ENCODE peak calls at places on chromosomes 3 and 15, in nine cellular contexts. One of them, this sample, is unnamed.
A peak's percentile ranks its signal among the peaks of the same experiment; 100 is the strongest.

GRCh38 chr3:36633060-36633459 is 131.3 kb downstream of the DCLK3 start:
- DNase-seq in mucosa of descending colon: no peak
- DNase-seq in HS-5: no peak
- DNase-seq in sciatic nerve: no peak
- DNase-seq in cardiac muscle cell: no peak
- DNase-seq in Right ventricle myocardium superior: no peak
- DNase-seq in HuH-7: no peak
- DNase-seq in fibroblast of pulmonary artery: no peak
- DNase-seq in psoas muscle: no peak
- DNase-seq in this sample: no peak

GRCh38 chr3:62051506-62051905 is 321.8 kb downstream of the FEZF2 start:
- DNase-seq in mucosa of descending colon: peak; percentile 63
- DNase-seq in HS-5: no peak
- DNase-seq in sciatic nerve: no peak
- DNase-seq in cardiac muscle cell: peak; percentile 42
- DNase-seq in Right ventricle myocardium superior: peak; percentile 39
- DNase-seq in HuH-7: peak; percentile 1
- DNase-seq in fibroblast of pulmonary artery: peak; percentile 40
- DNase-seq in psoas muscle: no peak
- DNase-seq in this sample: no peak

GRCh38 chr15:98952381-98952803 is 55.2 kb downstream of the PGPEP1L start:
- DNase-seq in mucosa of descending colon: no peak
- DNase-seq in HS-5: no peak
- DNase-seq in sciatic nerve: no peak
- DNase-seq in cardiac muscle cell: no peak
- DNase-seq in Right ventricle myocardium superior: no peak
- DNase-seq in HuH-7: no peak
- DNase-seq in fibroblast of pulmonary artery: no peak
- DNase-seq in psoas muscle: no peak
- DNase-seq in this sample: no peak

GRCh38 chr15:28919679-28920655 is 34.2 kb downstream of the APBA2 start:
- DNase-seq in mucosa of descending colon: no peak
- DNase-seq in HS-5: no peak
- DNase-seq in sciatic nerve: no peak
- DNase-seq in cardiac muscle cell: no peak
- DNase-seq in Right ventricle myocardium superior: no peak
- DNase-seq in HuH-7: no peak
- DNase-seq in fibroblast of pulmonary artery: no peak
- DNase-seq in psoas muscle: no peak
- DNase-seq in this sample: peak; percentile 63

GRCh38 chr15:67082007-67082536 is 16.7 kb downstream of the SMAD3 start:
- DNase-seq in mucosa of descending colon: peak; percentile 70
- DNase-seq in HS-5: no peak
- DNase-seq in sciatic nerve: no peak
- DNase-seq in cardiac muscle cell: no peak
- DNase-seq in Right ventricle myocardium superior: no peak
- DNase-seq in HuH-7: peak; percentile 67
- DNase-seq in fibroblast of pulmonary artery: no peak
- DNase-seq in psoas muscle: no peak
- DNase-seq in this sample: no peak

GRCh38 chr15:64337761-64338160 is 18.2 kb downstream of the CSNK1G1 start:
- DNase-seq in mucosa of descending colon: no peak
- DNase-seq in HS-5: no peak
- DNase-seq in sciatic nerve: no peak
- DNase-seq in cardiac muscle cell: no peak
- DNase-seq in Right ventricle myocardium superior: no peak
- DNase-seq in HuH-7: no peak
- DNase-seq in fibroblast of pulmonary artery: peak; percentile 65
- DNase-seq in psoas muscle: no peak
- DNase-seq in this sample: no peak

GRCh38 chr3:115099115-115099884 is 47.8 kb downstream of the ZBTB20 start:
- DNase-seq in mucosa of descending colon: no peak
- DNase-seq in HS-5: no peak
- DNase-seq in sciatic nerve: no peak
- DNase-seq in cardiac muscle cell: peak; percentile 2
- DNase-seq in Right ventricle myocardium superior: no peak
- DNase-seq in HuH-7: no peak
- DNase-seq in fibroblast of pulmonary artery: peak; percentile 10
- DNase-seq in psoas muscle: no peak
- DNase-seq in this sample: no peak

GRCh38 chr15:99086327-99086667 is 18.6 kb upstream of the SYNM start:
- DNase-seq in mucosa of descending colon: no peak
- DNase-seq in HS-5: no peak
- DNase-seq in sciatic nerve: peak; percentile 43
- DNase-seq in cardiac muscle cell: no peak
- DNase-seq in Right ventricle myocardium superior: no peak
- DNase-seq in HuH-7: no peak
- DNase-seq in fibroblast of pulmonary artery: no peak
- DNase-seq in psoas muscle: peak; percentile 53
- DNase-seq in this sample: no peak

GRCh38 chr3:122679085-122679466 is 1.6 kb upstream of the PARP14 start:
- DNase-seq in mucosa of descending colon: peak; percentile 78
- DNase-seq in HS-5: peak; percentile 68
- DNase-seq in sciatic nerve: peak; percentile 90
- DNase-seq in cardiac muscle cell: peak; percentile 83
- DNase-seq in Right ventricle myocardium superior: peak; percentile 83
- DNase-seq in HuH-7: peak; percentile 66
- DNase-seq in fibroblast of pulmonary artery: peak; percentile 84
- DNase-seq in psoas muscle: peak; percentile 82
- DNase-seq in this sample: peak; percentile 91

GRCh38 chr3:15074500-15074899 is 9.4 kb upstream of the MRPS25 start:
- DNase-seq in mucosa of descending colon: no peak
- DNase-seq in HS-5: no peak
- DNase-seq in sciatic nerve: no peak
- DNase-seq in cardiac muscle cell: no peak
- DNase-seq in Right ventricle myocardium superior: no peak
- DNase-seq in HuH-7: no peak
- DNase-seq in fibroblast of pulmonary artery: no peak
- DNase-seq in psoas muscle: no peak
- DNase-seq in this sample: no peak

GRCh38 chr3:23761440-23761896 is 44.3 kb upstream of the UBE2E1 start:
- DNase-seq in mucosa of descending colon: no peak
- DNase-seq in HS-5: no peak
- DNase-seq in sciatic nerve: no peak
- DNase-seq in cardiac muscle cell: peak; percentile 74
- DNase-seq in Right ventricle myocardium superior: no peak
- DNase-seq in HuH-7: peak; percentile 95
- DNase-seq in fibroblast of pulmonary artery: peak; percentile 62
- DNase-seq in psoas muscle: no peak
- DNase-seq in this sample: no peak

GRCh38 chr15:72271895-72272212 is 500 bp downstream of the PARP6 start:
- DNase-seq in mucosa of descending colon: no peak
- DNase-seq in HS-5: peak; percentile 5
- DNase-seq in sciatic nerve: no peak
- DNase-seq in cardiac muscle cell: peak; percentile 21
- DNase-seq in Right ventricle myocardium superior: no peak
- DNase-seq in HuH-7: peak; percentile 44
- DNase-seq in fibroblast of pulmonary artery: peak; percentile 14
- DNase-seq in psoas muscle: no peak
- DNase-seq in this sample: no peak

GRCh38 chr15:68371851-68372250 is 60.1 kb downstream of the ITGA11 start:
- DNase-seq in mucosa of descending colon: no peak
- DNase-seq in HS-5: no peak
- DNase-seq in sciatic nerve: no peak
- DNase-seq in cardiac muscle cell: no peak
- DNase-seq in Right ventricle myocardium superior: no peak
- DNase-seq in HuH-7: no peak
- DNase-seq in fibroblast of pulmonary artery: no peak
- DNase-seq in psoas muscle: no peak
- DNase-seq in this sample: peak; percentile 42

GRCh38 chr3:115092220-115092791 is 54.8 kb downstream of the ZBTB20 start:
- DNase-seq in mucosa of descending colon: peak; percentile 56
- DNase-seq in HS-5: peak; percentile 15
- DNase-seq in sciatic nerve: peak; percentile 82
- DNase-seq in cardiac muscle cell: peak; percentile 79
- DNase-seq in Right ventricle myocardium superior: peak; percentile 72
- DNase-seq in HuH-7: peak; percentile 36
- DNase-seq in fibroblast of pulmonary artery: peak; percentile 79
- DNase-seq in psoas muscle: peak; percentile 59
- DNase-seq in this sample: peak; percentile 83

GRCh38 chr3:94004301-94004910 is 24.0 kb downstream of the STX19 start:
- DNase-seq in mucosa of descending colon: no peak
- DNase-seq in HS-5: peak; percentile 19
- DNase-seq in sciatic nerve: no peak
- DNase-seq in cardiac muscle cell: peak; percentile 82
- DNase-seq in Right ventricle myocardium superior: no peak
- DNase-seq in HuH-7: peak; percentile 44
- DNase-seq in fibroblast of pulmonary artery: peak; percentile 87
- DNase-seq in psoas muscle: no peak
- DNase-seq in this sample: no peak